ENCODE peak calls at places on chromosomes 13 and 19, in eight cellular contexts. One of them, this sample, is unnamed.

GRCh38 chr19:40530091-40530901 is 46.4 kb upstream of the SHKBP1 start:
- DNase-seq in ascending aorta: no peak
- DNase-seq in DMS153: no peak
- DNase-seq in activated naive CD8-positive, alpha-beta T cell treated with anti-CD3 and anti-CD28 coated beads for 36 hours: peak
- DNase-seq in amygdala: no peak
- DNase-seq in fibroblast of the conjunctiva: no peak
- DNase-seq in ELF-1: no peak
- DNase-seq in mucosa of descending colon: no peak
- DNase-seq in this sample: peak

GRCh38 chr19:34639491-34640085 is 37.4 kb downstream of the SCGB2B2 start:
- DNase-seq in ascending aorta: no peak
- DNase-seq in DMS153: peak
- DNase-seq in activated naive CD8-positive, alpha-beta T cell treated with anti-CD3 and anti-CD28 coated beads for 36 hours: peak
- DNase-seq in amygdala: no peak
- DNase-seq in fibroblast of the conjunctiva: peak
- DNase-seq in ELF-1: peak
- DNase-seq in mucosa of descending colon: no peak
- DNase-seq in this sample: peak

GRCh38 chr19:295687-296370 is 4.6 kb upstream of the PLPP2 start:
- DNase-seq in ascending aorta: no peak
- DNase-seq in DMS153: no peak
- DNase-seq in activated naive CD8-positive, alpha-beta T cell treated with anti-CD3 and anti-CD28 coated beads for 36 hours: no peak
- DNase-seq in amygdala: no peak
- DNase-seq in fibroblast of the conjunctiva: no peak
- DNase-seq in ELF-1: peak
- DNase-seq in mucosa of descending colon: peak
- DNase-seq in this sample: no peak

GRCh38 chr13:80133631-80134083 is 207.3 kb downstream of the SPRY2 start:
- DNase-seq in ascending aorta: no peak
- DNase-seq in DMS153: no peak
- DNase-seq in activated naive CD8-positive, alpha-beta T cell treated with anti-CD3 and anti-CD28 coated beads for 36 hours: no peak
- DNase-seq in amygdala: no peak
- DNase-seq in fibroblast of the conjunctiva: no peak
- DNase-seq in ELF-1: no peak
- DNase-seq in mucosa of descending colon: no peak
- DNase-seq in this sample: no peak

GRCh38 chr13:79986890-79987289 is 354.0 kb downstream of the SPRY2 start:
- DNase-seq in ascending aorta: no peak
- DNase-seq in DMS153: no peak
- DNase-seq in activated naive CD8-positive, alpha-beta T cell treated with anti-CD3 and anti-CD28 coated beads for 36 hours: no peak
- DNase-seq in amygdala: no peak
- DNase-seq in fibroblast of the conjunctiva: no peak
- DNase-seq in ELF-1: no peak
- DNase-seq in mucosa of descending colon: no peak
- DNase-seq in this sample: no peak

GRCh38 chr13:111508164-111508870 is 187.9 kb downstream of the TEX29 start:
- DNase-seq in ascending aorta: no peak
- DNase-seq in DMS153: peak
- DNase-seq in activated naive CD8-positive, alpha-beta T cell treated with anti-CD3 and anti-CD28 coated beads for 36 hours: no peak
- DNase-seq in amygdala: no peak
- DNase-seq in fibroblast of the conjunctiva: no peak
- DNase-seq in ELF-1: no peak
- DNase-seq in mucosa of descending colon: no peak
- DNase-seq in this sample: no peak

GRCh38 chr19:4130635-4131438 is 6.9 kb upstream of the MAP2K2 start:
- DNase-seq in ascending aorta: no peak
- DNase-seq in DMS153: no peak
- DNase-seq in activated naive CD8-positive, alpha-beta T cell treated with anti-CD3 and anti-CD28 coated beads for 36 hours: no peak
- DNase-seq in amygdala: no peak
- DNase-seq in fibroblast of the conjunctiva: peak
- DNase-seq in ELF-1: peak
- DNase-seq in mucosa of descending colon: no peak
- DNase-seq in this sample: no peak

GRCh38 chr13:91785435-91786137 is 387.2 kb downstream of the GPC5 start:
- DNase-seq in ascending aorta: no peak
- DNase-seq in DMS153: no peak
- DNase-seq in activated naive CD8-positive, alpha-beta T cell treated with anti-CD3 and anti-CD28 coated beads for 36 hours: no peak
- DNase-seq in amygdala: no peak
- DNase-seq in fibroblast of the conjunctiva: no peak
- DNase-seq in ELF-1: no peak
- DNase-seq in mucosa of descending colon: no peak
- DNase-seq in this sample: no peak

GRCh38 chr19:10819124-10820060 is 16.6 kb downstream of the TMED1 start:
- DNase-seq in ascending aorta: no peak
- DNase-seq in DMS153: no peak
- DNase-seq in activated naive CD8-positive, alpha-beta T cell treated with anti-CD3 and anti-CD28 coated beads for 36 hours: no peak
- DNase-seq in amygdala: no peak
- DNase-seq in fibroblast of the conjunctiva: no peak
- DNase-seq in ELF-1: no peak
- DNase-seq in mucosa of descending colon: no peak
- DNase-seq in this sample: no peak

GRCh38 chr19:35843676-35844481 is 8.4 kb downstream of the NPHS1 start:
- DNase-seq in ascending aorta: no peak
- DNase-seq in DMS153: peak
- DNase-seq in activated naive CD8-positive, alpha-beta T cell treated with anti-CD3 and anti-CD28 coated beads for 36 hours: no peak
- DNase-seq in amygdala: no peak
- DNase-seq in fibroblast of the conjunctiva: no peak
- DNase-seq in ELF-1: peak
- DNase-seq in mucosa of descending colon: peak
- DNase-seq in this sample: peak

GRCh38 chr19:934865-935422 is 9.1 kb downstream of the ARID3A start:
- DNase-seq in ascending aorta: peak
- DNase-seq in DMS153: peak
- DNase-seq in activated naive CD8-positive, alpha-beta T cell treated with anti-CD3 and anti-CD28 coated beads for 36 hours: no peak
- DNase-seq in amygdala: peak
- DNase-seq in fibroblast of the conjunctiva: peak
- DNase-seq in ELF-1: no peak
- DNase-seq in mucosa of descending colon: peak
- DNase-seq in this sample: no peak

GRCh38 chr13:109785141-109785891 is 1.1 kb downstream of the IRS2 start:
- DNase-seq in ascending aorta: no peak
- DNase-seq in DMS153: peak
- DNase-seq in activated naive CD8-positive, alpha-beta T cell treated with anti-CD3 and anti-CD28 coated beads for 36 hours: peak
- DNase-seq in amygdala: no peak
- DNase-seq in fibroblast of the conjunctiva: no peak
- DNase-seq in ELF-1: peak
- DNase-seq in mucosa of descending colon: peak
- DNase-seq in this sample: peak

GRCh38 chr19:15115080-15115479 is 7.9 kb downstream of the SYDE1 start:
- DNase-seq in ascending aorta: no peak
- DNase-seq in DMS153: no peak
- DNase-seq in activated naive CD8-positive, alpha-beta T cell treated with anti-CD3 and anti-CD28 coated beads for 36 hours: no peak
- DNase-seq in amygdala: no peak
- DNase-seq in fibroblast of the conjunctiva: peak
- DNase-seq in ELF-1: no peak
- DNase-seq in mucosa of descending colon: peak
- DNase-seq in this sample: no peak

GRCh38 chr13:98842074-98842473 is 89.6 kb upstream of the SLC15A1 start:
- DNase-seq in ascending aorta: no peak
- DNase-seq in DMS153: peak
- DNase-seq in activated naive CD8-positive, alpha-beta T cell treated with anti-CD3 and anti-CD28 coated beads for 36 hours: no peak
- DNase-seq in amygdala: no peak
- DNase-seq in fibroblast of the conjunctiva: no peak
- DNase-seq in ELF-1: no peak
- DNase-seq in mucosa of descending colon: no peak
- DNase-seq in this sample: no peak

This sample was measured in neural progenitor cell.